ENCODE peak calls at places on chromosomes 6 and 20, in four cellular contexts. L is fibroblast of lung, V is heart right ventricle, O is endothelial cell of umbilical vein. A is an unnamed sample. For H3K27me3, the result is how much of the 10 kb centered on the place peaks cover.

GRCh38 chr6:125717120-125717731 is 32.2 kb upstream of the HEY2 start:
- DNase-seq in L (no peak), V (no peak), O (no peak), A (no peak)

GRCh38 chr20:14583413-14583812 is 246.0 kb upstream of the FLRT3 start:
- DNase-seq in L (no peak), V (no peak), O (no peak), A (no peak)

GRCh38 chr6:144377586-144377985 is 92.5 kb downstream of the UTRN start:
- DNase-seq in L (peak), V (no peak), O (peak), A (no peak)

GRCh38 chr6:84074988-84075781 is 41.6 kb downstream of the MRAP2 start:
- DNase-seq in L (no peak), V (no peak), O (peak), A (peak)

GRCh38 chr6:86943819-86944407 is 6.6 kb downstream of the HTR1E start:
- DNase-seq in L (no peak), V (no peak), O (no peak), A (no peak)

GRCh38 chr20:17710379-17711305 is 10.9 kb downstream of the BANF2 start:
- DNase-seq in L (peak), V (no peak), O (no peak), A (no peak)

GRCh38 chr20:15789083-15789482 is 784.2 kb downstream of the KIF16B start:
- DNase-seq in L (no peak), V (no peak), O (peak), A (no peak)

GRCh38 chr6:150841189-150841588 is 24.3 kb upstream of the MTHFD1L start:
- DNase-seq in L (no peak), V (no peak), O (no peak), A (no peak)

GRCh38 chr6:16153451-16153850 is 24.6 kb downstream of the MYLIP start:
- DNase-seq in L (no peak), V (no peak), O (no peak), A (no peak)

GRCh38 chr20:19457551-19457950 is 245.1 kb downstream of the SLC24A3 start:
- DNase-seq in L (no peak), V (no peak), O (no peak), A (no peak)

GRCh38 chr20:23142162-23143050 is 56.3 kb upstream of the CD93 start:
- DNase-seq in L (no peak), V (no peak), O (no peak), A (no peak)

GRCh38 chr6:89311853-89312531 is 3.1 kb downstream of the GABRR2 start:
- DNase-seq in L (peak), V (peak), O (peak), A (peak)

GRCh38 chr6:129516787-129517186 is 193.2 kb downstream of the ARHGAP18 start:
- DNase-seq in L (no peak), V (no peak), O (no peak), A (no peak)

GRCh38 chr20:30484009-30484748 is 773.3 kb upstream of the DEFB115 start:
- DNase-seq in L (no peak), V (no peak), O (no peak), A (no peak)

GRCh38 chr20:30487947-30488926 is 769.2 kb upstream of the DEFB115 start:
- DNase-seq in L (no peak), V (no peak), O (no peak), A (no peak)

GRCh38 chr20:30486103-30486478 is 771.4 kb upstream of the DEFB115 start:
- DNase-seq in L (no peak), V (no peak), O (no peak), A (no peak)

GRCh38 chr20:30484749-30485070 is 772.8 kb upstream of the DEFB115 start:
- DNase-seq in L (no peak), V (no peak), O (no peak), A (no peak)

DNA sequence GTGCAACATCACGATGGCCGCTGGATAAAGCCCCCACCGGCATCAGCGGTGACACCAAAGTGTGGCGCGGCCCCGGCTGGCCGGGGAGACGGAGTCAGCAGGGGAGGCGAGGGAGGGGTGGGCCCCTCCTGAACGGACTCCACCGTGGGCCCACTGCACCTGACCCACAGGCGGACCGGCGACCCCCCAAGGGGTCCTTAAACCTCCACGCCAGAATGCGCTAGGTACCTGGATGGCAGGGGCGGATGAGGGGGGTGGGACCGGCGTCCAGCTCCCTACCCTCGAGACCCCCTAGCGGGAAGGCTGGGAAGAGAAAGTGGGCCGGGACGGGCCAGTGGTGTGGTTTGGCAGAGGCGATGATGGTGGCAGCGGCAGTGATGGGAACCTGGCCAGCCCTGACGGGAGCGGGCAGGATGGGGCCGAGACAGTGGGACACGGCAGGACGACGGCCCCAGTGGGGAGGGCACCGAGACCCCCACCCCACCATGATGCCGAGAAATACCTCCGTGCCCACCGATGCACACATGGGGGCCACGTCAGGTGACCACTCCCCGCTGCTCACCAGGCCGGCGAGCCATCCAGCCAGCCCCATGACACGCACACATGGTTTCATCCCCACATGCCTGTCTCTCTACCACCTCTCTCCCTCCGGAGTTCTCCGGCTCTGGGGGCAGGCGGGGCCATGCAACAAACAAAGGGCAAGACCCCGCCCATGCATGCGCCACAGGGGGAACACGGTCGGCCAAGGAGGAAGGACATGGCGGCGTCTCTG is 771.9 kb upstream of the DEFB115 start:
- DNase-seq in L (no peak), V (no peak), O (no peak), A (no peak)
- TF ChIP-seq CTCF in L (no peak), V (no peak), O (no peak), A (no peak)

GRCh38 chr20:62709537-62709905 is 885 bp downstream of the NTSR1 start:
- DNase-seq in L (no peak), V (peak), O (no peak), A (no peak)

GRCh38 chr20:62708591-62709536 is at the start of gene NTSR1:
- DNase-seq in L (no peak), V (peak), O (no peak), A (no peak)

GRCh38 chr20:62711703-62712101 is 3.1 kb downstream of the NTSR1 start:
- DNase-seq in L (no peak), V (no peak), O (no peak), A (no peak)

GRCh38 chr20:62710886-62711702 is 2.5 kb downstream of the NTSR1 start:
- DNase-seq in L (no peak), V (peak), O (no peak), A (no peak)

DNA sequence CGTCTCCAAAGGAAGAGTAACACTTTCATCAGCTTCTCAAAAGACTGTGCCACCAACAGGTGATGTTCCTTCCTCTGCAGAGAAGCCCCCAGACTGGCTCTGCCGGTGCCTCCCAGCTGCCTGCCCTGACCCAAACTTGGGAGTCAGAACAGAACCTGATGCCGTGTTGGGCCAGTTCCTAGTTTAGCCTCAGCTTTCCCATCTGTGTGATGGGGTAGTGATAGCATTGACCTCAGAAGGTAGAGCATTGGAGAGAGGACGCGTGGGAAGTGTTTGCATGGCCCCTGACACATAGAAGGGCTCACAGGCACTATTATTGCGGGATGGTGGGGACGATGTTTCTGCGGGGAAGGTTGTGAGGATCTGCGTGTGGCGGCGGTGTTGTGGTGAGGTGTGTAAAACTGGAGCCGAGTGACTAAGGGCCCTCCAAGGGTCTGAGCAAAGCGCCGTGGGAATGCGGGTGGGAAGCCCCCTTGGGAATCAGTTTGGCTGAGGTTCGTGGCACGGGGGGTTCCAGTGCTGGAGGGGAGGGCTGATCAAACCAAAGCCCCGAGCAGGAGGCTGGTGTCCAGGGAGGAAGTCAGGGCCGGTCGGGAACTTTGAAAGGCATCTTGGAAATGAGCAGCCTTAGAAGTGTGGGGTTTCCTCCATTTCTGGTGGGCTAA is 1.7 kb downstream of the NTSR1 start:
- DNase-seq in L (no peak), V (peak), O (no peak), A (no peak)
- H3K27me3 ChIP-seq in L (under half), V (under half), O (under half), A (under half)

GRCh38 chr6:145673504-145673903 is 61.8 kb downstream of the EPM2A start:
- DNase-seq in L (no peak), V (no peak), O (no peak), A (no peak)

GRCh38 chr6:145669627-145670034 is 65.7 kb downstream of the EPM2A start:
- DNase-seq in L (peak), V (no peak), O (peak), A (no peak)

GRCh38 chr6:145668844-145669243 is 66.5 kb downstream of the EPM2A start:
- DNase-seq in L (no peak), V (no peak), O (peak), A (no peak)

DNA sequence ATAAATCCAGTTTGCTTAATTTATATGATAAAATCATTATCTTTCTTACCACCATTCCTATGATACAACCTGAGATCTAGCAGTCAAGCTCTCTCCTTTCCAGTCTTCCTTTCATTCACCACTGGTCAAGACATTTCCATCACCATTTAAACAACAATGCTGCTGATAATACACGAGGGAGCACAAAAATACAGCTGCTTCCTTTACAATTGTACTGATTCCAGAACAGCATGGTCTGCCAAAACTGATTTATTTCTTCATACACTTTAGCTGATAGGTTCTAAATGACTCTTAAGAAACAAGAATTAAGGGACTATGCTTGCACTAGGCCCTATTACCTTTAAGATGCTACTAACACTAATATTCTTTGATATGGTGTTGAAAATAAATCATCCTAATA is 65.0 kb downstream of the EPM2A start:
- DNase-seq in L (peak), V (no peak), O (peak), A (no peak)
- H3K27ac ChIP-seq in L (peak), V (no peak), O (peak), A (no peak)

DNA sequence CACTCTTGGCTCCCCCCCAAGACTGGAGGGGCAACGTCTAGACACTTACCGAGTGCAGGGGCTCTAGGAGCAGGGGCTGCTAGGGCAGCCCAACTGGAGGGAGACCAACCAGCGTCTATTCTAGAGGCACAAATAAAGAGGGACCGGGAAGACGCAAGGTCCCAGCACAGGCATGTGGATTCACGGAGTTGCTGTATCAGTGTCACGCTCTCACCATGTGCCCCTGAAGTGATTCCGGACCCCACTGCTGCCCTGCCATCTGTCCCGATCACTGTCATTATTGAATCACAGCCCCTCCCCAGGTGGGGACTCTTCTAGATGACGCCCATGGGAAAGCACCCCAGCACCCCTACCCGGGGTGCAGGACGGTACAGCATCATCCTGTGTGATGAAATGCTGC is 54.2 kb downstream of the RAMACL start:
- DNase-seq in L (no peak), V (no peak), O (no peak), A (no peak)
- TF ChIP-seq CTCF in L (no peak), V (no peak), O (no peak), A (no peak)

DNA sequence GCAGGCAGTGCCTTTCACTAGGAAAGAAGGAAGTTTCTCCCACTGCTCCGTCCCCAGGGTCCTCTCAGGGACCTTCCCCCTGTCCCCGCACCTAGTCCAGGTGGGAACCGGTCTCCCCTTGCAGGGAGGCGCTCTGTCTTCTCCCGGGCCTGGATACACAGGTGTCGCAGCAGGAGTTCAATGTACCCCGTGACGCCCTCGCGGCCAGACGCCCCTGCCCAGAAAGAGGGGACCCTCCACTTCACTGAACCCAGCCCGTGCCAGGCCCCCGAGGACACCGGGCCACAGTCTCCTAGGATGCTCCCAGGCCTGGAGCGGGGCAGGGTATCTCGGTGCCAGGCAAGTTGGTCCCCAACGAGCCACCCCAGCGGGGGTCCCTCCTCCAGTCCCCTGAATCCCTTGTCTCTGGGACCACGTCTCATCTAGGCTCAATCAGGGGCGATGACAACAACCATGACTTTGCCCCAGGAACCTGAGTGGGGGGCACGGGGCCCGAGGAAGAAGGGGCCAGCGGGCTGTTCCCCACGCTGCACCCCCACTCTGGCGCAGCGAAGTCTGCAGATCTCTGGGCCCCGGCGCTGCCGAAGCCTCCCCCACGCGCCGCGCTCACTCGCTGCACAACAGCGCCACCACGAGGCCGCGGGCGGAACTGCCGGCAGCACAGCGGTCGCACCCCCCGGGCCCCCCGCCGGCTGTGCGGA is 103.0 kb downstream of the EDN3 start:
- DNase-seq in L (no peak), V (peak), O (peak), A (peak)
- H3K27me3 ChIP-seq in L (under half), V (half or more), O (under half), A (under half)

A was measured in WERI-Rb-1.